ENCODE peak calls at places on chromosomes 6 and 20, in five cellular contexts. S, V, E, Q and C are unnamed samples.

GRCh38 chr6:89995296-89995695 is 101.0 kb downstream of the GJA10 start:
- DNase-seq in S (no peak), V (no peak), E (no peak), Q (no peak), C (no peak)

GRCh38 chr6:159761135-159761872 is 541 bp upstream of the ACAT2 start:
- DNase-seq in S (peak), V (peak), E (peak), Q (peak), C (peak)

GRCh38 chr6:51936536-51936935 is 150.9 kb downstream of the PKHD1 start:
- DNase-seq in S (no peak), V (no peak), E (no peak), Q (no peak), C (no peak)

GRCh38 chr20:47019106-47019824 is 124.6 kb downstream of the EYA2 start:
- DNase-seq in S (no peak), V (peak), E (no peak), Q (no peak), C (no peak)

GRCh38 chr20:638579-638978 is 14.4 kb downstream of the SRXN1 start:
- DNase-seq in S (no peak), V (no peak), E (no peak), Q (no peak), C (no peak)

GRCh38 chr6:6758915-6759654 is 170.6 kb downstream of the LY86 start:
- DNase-seq in S (peak), V (peak), E (peak), Q (peak), C (peak)

GRCh38 chr6:36752187-36752885 is 54.7 kb downstream of the RAB44 start:
- DNase-seq in S (no peak), V (peak), E (peak), Q (no peak), C (no peak)

GRCh38 chr6:90123796-90124195 is 172.8 kb downstream of the BACH2 start:
- DNase-seq in S (no peak), V (no peak), E (no peak), Q (no peak), C (no peak)

GRCh38 chr20:341682-342081 is 5.2 kb upstream of the NRSN2 start:
- DNase-seq in S (peak), V (no peak), E (no peak), Q (no peak), C (no peak)

GRCh38 chr6:45423901-45424627 is 46.3 kb upstream of the SUPT3H start:
- DNase-seq in S (no peak), V (peak), E (peak), Q (peak), C (peak)

GRCh38 chr6:45421700-45422540 is 44.2 kb upstream of the SUPT3H start:
- DNase-seq in S (peak), V (peak), E (peak), Q (peak), C (peak)

GRCh38 chr6:45422541-45423110 is 44.9 kb upstream of the SUPT3H start:
- DNase-seq in S (no peak), V (peak), E (peak), Q (peak), C (peak)

GRCh38 chr6:45424628-45424955 is 46.9 kb upstream of the SUPT3H start:
- DNase-seq in S (no peak), V (no peak), E (no peak), Q (no peak), C (no peak)

GRCh38 chr6:45423111-45423900 is 45.6 kb upstream of the SUPT3H start:
- DNase-seq in S (no peak), V (peak), E (peak), Q (peak), C (peak)
- TF ChIP-seq POLR2A in S (no peak), V (no peak), E (no peak), Q (no peak), C (no peak)

GRCh38 chr6:47245745-47246371 is 63.8 kb downstream of the TNFRSF21 start:
- DNase-seq in S (no peak), V (no peak), E (no peak), Q (no peak), C (no peak)

GRCh38 chr6:47241742-47242482 is 67.8 kb downstream of the TNFRSF21 start:
- DNase-seq in S (no peak), V (no peak), E (no peak), Q (no peak), C (no peak)

GRCh38 chr6:47240277-47240890 is 69.3 kb downstream of the TNFRSF21 start:
- DNase-seq in S (no peak), V (no peak), E (no peak), Q (no peak), C (no peak)

GRCh38 chr6:47246556-47246955 is 63.1 kb downstream of the TNFRSF21 start:
- DNase-seq in S (no peak), V (no peak), E (no peak), Q (no peak), C (no peak)

DNA sequence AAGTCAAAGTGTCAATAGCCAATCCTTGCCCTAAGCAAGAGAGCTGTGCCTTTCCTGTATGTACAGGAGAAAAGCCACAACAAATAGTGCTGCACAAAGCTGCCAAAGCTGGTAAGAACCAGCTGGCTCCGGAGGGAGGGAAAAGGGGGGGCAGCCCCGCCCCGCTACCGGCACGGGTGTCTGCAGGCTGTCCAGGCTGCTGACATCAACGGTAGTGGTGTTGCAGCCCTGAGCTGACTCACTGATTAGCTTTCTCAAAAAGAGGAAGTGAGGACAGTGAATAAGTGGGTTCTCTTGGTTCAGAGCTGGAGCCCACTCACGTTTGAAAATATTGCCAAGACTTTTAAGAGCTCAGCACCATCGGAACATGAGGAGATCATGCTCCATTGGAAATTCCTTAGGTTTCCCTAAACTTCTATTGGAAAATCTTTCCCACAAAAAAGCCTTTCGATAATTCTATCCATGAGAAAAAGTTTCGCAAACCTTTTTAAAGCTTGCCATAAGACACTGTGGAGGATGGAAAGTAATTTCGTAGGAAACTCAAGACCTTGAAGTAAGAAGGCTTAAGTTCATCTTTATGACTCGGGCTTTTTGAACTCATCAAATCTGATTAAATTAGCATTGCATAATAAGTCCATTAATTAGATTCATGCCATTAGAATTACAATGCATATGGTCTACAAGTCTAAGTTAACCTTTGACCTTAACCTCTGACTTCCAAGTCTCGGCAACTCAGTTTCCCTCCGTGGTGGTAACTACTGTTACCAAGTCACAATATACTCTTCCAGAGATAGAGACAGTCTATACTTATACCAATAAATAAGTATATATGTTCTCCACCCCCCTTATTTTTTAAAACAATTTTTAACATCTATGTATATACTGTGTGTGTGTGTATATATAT is 67.0 kb downstream of the TNFRSF21 start:
- DNase-seq in S (no peak), V (peak), E (peak), Q (peak), C (peak)
- H3K27ac ChIP-seq in S (no peak), V (peak), E (peak), Q (peak), C (peak)

GRCh38 chr6:15246217-15247211 is 645 bp downstream of the JARID2 start:
- DNase-seq in S (no peak), V (no peak), E (no peak), Q (no peak), C (no peak)

GRCh38 chr6:15247214-15247749 is 1.4 kb downstream of the JARID2 start:
- DNase-seq in S (no peak), V (no peak), E (no peak), Q (no peak), C (no peak)

GRCh38 chr6:15249371-15250019 is 3.6 kb downstream of the JARID2 start:
- DNase-seq in S (no peak), V (no peak), E (no peak), Q (no peak), C (no peak)

GRCh38 chr6:15248451-15249370 is 2.8 kb downstream of the JARID2 start:
- DNase-seq in S (peak), V (peak), E (peak), Q (peak), C (peak)

DNA sequence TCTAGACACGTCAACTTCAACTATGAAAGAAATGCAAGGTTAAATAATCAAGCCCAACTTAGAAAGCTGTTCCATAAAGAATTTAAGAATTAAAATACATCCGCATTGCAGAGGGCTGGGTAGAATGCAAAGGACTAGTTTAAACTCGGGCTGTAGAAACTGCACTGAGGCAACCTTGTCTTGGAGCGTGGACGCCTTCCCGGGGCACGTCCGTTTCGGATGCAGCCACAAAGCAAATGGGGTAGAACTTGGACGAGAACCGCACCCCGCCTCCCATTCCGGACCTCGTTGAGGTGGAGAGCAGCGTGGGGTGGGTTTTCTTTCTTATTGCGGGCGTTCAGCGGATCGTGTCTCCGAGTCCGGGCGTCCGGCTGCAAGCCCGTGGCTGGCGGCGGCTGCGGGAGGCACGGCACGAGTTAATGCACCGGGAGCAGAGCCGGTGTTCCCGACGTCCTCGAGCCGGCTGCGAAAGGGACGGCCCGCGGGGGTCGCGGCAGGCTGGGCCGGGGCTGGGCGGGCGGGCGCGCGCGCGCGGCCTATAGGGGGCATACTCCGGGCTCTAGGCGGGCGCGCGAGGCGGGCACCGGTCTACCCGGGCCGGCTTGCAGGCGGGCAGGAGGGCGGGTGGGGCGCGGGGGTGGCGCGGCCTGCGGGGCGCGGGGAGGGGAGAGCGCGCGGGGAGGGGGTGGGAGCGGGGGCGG is 2.0 kb downstream of the JARID2 start:
- DNase-seq in S (peak), V (peak), E (peak), Q (peak), C (peak)
- TF ChIP-seq POLR2A in S (peak), V (peak), E (no peak), Q (peak), C (no peak)

GRCh38 chr6:15267221-15267620 is 21.4 kb downstream of the JARID2 start:
- DNase-seq in S (no peak), V (no peak), E (no peak), Q (no peak), C (no peak)
- H3K27ac ChIP-seq in S (peak), V (no peak), E (no peak), Q (no peak), C (peak)

GRCh38 chr6:10837692-10837996 is 695 bp downstream of the MAK start:
- DNase-seq in S (no peak), V (no peak), E (no peak), Q (peak), C (no peak)

GRCh38 chr6:10837009-10837691 is 1.2 kb downstream of the MAK start:
- DNase-seq in S (no peak), V (peak), E (peak), Q (peak), C (peak)

GRCh38 chr6:10838794-10839333 is 525 bp upstream of the MAK start:
- DNase-seq in S (no peak), V (no peak), E (no peak), Q (no peak), C (no peak)

GRCh38 chr6:10834823-10835222 is 3.5 kb downstream of the MAK start:
- DNase-seq in S (no peak), V (no peak), E (no peak), Q (no peak), C (no peak)

GRCh38 chr6:10837997-10838793 is at the start of gene MAK:
- DNase-seq in S (peak), V (peak), E (peak), Q (peak), C (peak)
- TF ChIP-seq POLR2A in S (peak), V (no peak), E (no peak), Q (peak), C (peak)